ENCODE peak calls at places on chromosomes 12 and 14, in six cellular contexts. R, B, H, C, D and I are unnamed samples.

GRCh38 chr12:50240792-50241114 is 42.6 kb downstream of the LIMA1 start:
- DNase-seq in R (no peak), D (no peak), B (no peak), C (no peak), H (no peak), I (no peak)

GRCh38 chr12:123151679-123152454 is 977 bp upstream of the PITPNM2 start:
- DNase-seq in C (no peak), D (no peak), B (no peak), R (no peak), H (no peak), I (no peak)

GRCh38 chr12:58321414-58321813 is 380.0 kb downstream of the ATP23 start:
- DNase-seq in H (no peak), R (no peak), B (no peak), D (no peak), C (no peak), I (no peak)

GRCh38 chr12:94244165-94245133 is 96.1 kb downstream of the PLXNC1 start:
- DNase-seq in R (no peak), B (no peak), D (no peak), H (peak; percentile 26), C (no peak), I (no peak)

GRCh38 chr12:104792570-104792969 is 165.5 kb downstream of the SLC41A2 start:
- DNase-seq in H (no peak), B (peak; percentile 15), R (peak; percentile 29), C (peak; percentile 39), D (no peak), I (no peak)

GRCh38 chr12:58081488-58081887 is 140.1 kb downstream of the ATP23 start:
- DNase-seq in B (no peak), R (no peak), H (no peak), D (no peak), C (no peak), I (no peak)

GRCh38 chr12:4915752-4916151 is 6.0 kb downstream of the KCNA1 start:
- DNase-seq in B (no peak), H (no peak), D (no peak), C (no peak), R (no peak), I (no peak)

GRCh38 chr12:79441534-79441933 is 249.2 kb downstream of the PAWR start:
- DNase-seq in B (no peak), H (no peak), R (no peak), C (no peak), D (no peak), I (no peak)

GRCh38 chr12:50690923-50691322 is 73.0 kb upstream of the ATF1 start:
- DNase-seq in H (no peak), C (no peak), D (peak; percentile 19), R (no peak), B (no peak), I (peak; percentile 28)

GRCh38 chr14:103624860-103625259 is 4.2 kb upstream of the KLC1 start:
- DNase-seq in R (peak; percentile 71), H (no peak), B (peak; percentile 33), C (no peak), D (peak; percentile 72), I (peak; percentile 49)

GRCh38 chr14:64761441-64762043 is 57.3 kb downstream of the PLEKHG3 start:
- DNase-seq in H (no peak), D (no peak), B (no peak), R (no peak), C (no peak), I (no peak)

GRCh38 chr14:61391119-61391518 is 69.7 kb downstream of the PRKCH start:
- DNase-seq in B (no peak), R (no peak), D (no peak), C (no peak), H (no peak), I (no peak)

GRCh38 chr14:24612186-24612585 is 2.7 kb upstream of the GZMH start:
- DNase-seq in D (no peak), B (no peak), H (no peak), C (no peak), R (no peak), I (no peak)

GRCh38 chr14:51236314-51236713 is 3.7 kb upstream of the TMX1 start:
- DNase-seq in H (no peak), D (no peak), C (no peak), R (no peak), B (no peak), I (no peak)

GRCh38 chr12:110345176-110345651 is 58.3 kb downstream of the ANAPC7 start:
- DNase-seq in R (peak; percentile 32), C (no peak), H (no peak), D (no peak), B (peak; percentile 97), I (peak; percentile 69)

GRCh38 chr12:26833692-26834168 is 736 bp upstream of the ITPR2 start:
- DNase-seq in R (peak; percentile 58), B (peak; percentile 28), D (peak; percentile 37), C (no peak), H (no peak), I (peak; percentile 56)

GRCh38 chr14:22866874-22867273 is 4.7 kb upstream of the LRP10 start:
- DNase-seq in B (no peak), H (no peak), D (no peak), R (no peak), C (no peak), I (no peak)

GRCh38 chr12:15227004-15227679 is 5.9 kb upstream of the RERG start:
- DNase-seq in B (peak; percentile 31), C (no peak), D (peak; percentile 26), R (peak; percentile 45), H (no peak), I (no peak)

GRCh38 chr12:26612203-26612602 is 220.8 kb downstream of the ITPR2 start:
- DNase-seq in H (no peak), B (no peak), R (no peak), D (no peak), C (no peak), I (no peak)

GRCh38 chr12:88844426-88844825 is 264.2 kb upstream of the KITLG start:
- DNase-seq in R (no peak), B (no peak), D (no peak), H (no peak), C (no peak), I (no peak)

GRCh38 chr12:101857043-101857558 is 20.3 kb upstream of the DRAM1 start:
- DNase-seq in C (no peak), B (no peak), H (no peak), R (no peak), D (no peak), I (no peak)

GRCh38 chr12:51823875-51824565 is 24.5 kb downstream of the FIGNL2 start:
- DNase-seq in C (peak; percentile 24), R (peak; percentile 57), H (no peak), D (no peak), B (peak; percentile 47), I (peak; percentile 52)

GRCh38 chr12:50057896-50058670 is 687 bp downstream of the ASIC1 start:
- DNase-seq in D (no peak), B (no peak), H (no peak), R (no peak), C (no peak), I (no peak)

GRCh38 chr14:73467377-73467776 is 9.0 kb upstream of the NUMB start:
- DNase-seq in H (no peak), R (no peak), C (no peak), D (no peak), B (no peak), I (no peak)

GRCh38 chr14:75539165-75539561 is 16.9 kb downstream of the BATF start:
- DNase-seq in B (no peak), C (no peak), D (no peak), R (no peak), H (no peak), I (no peak)

GRCh38 chr12:53229454-53229853 is 2.6 kb downstream of the RARG start:
- DNase-seq in D (no peak), B (no peak), R (no peak), H (no peak), C (no peak), I (no peak)

GRCh38 chr14:94886931-94887330 is 117.0 kb upstream of the GSC start:
- DNase-seq in H (no peak), C (no peak), R (no peak), B (no peak), D (no peak), I (no peak)

GRCh38 chr14:93824518-93825234 is 36.4 kb upstream of the PRIMA1 start:
- DNase-seq in B (no peak), R (no peak), C (no peak), D (no peak), H (no peak), I (no peak)

GRCh38 chr14:93824076-93824475 is 35.8 kb upstream of the PRIMA1 start:
- DNase-seq in H (no peak), R (no peak), B (no peak), D (no peak), C (no peak), I (no peak)

GRCh38 chr14:93818857-93819256 is 30.6 kb upstream of the PRIMA1 start:
- DNase-seq in C (no peak), R (no peak), H (no peak), B (no peak), D (no peak), I (no peak)
- H3K9me3 ChIP-seq in C (no peaks in the 10 kb centered on the region), R (no peaks in the 10 kb centered on the region), H (no peaks in the 10 kb centered on the region), B (no peaks in the 10 kb centered on the region), D (no peaks in the 10 kb centered on the region), I (peaks cover 3% of the 10 kb centered on the region)

DNA sequence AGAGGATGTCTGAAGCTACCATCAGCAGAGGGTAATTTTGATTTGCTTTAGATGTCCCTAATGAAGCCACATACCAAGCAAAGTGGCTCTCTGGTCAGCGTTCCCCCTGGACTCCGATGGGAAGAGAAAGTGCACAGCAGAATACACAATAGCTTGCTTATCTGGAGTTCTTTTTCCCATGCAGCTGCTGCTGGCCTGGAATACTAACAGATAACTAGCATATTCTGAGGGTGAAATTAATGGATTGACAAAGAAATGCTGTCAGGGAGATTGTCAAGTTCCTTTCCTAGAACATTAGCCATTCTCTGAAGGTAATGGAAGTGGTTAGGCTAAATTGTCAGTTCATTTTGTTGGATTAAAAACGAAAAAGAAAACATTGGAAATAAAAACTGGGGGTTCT is 391.3 kb downstream of the FLRT2 start:
- DNase-seq in D (no peak), H (no peak), B (no peak), R (no peak), C (no peak), I (no peak)
- H3K9me3 ChIP-seq in D (no peaks in the 10 kb centered on the region), H (no peaks in the 10 kb centered on the region), B (no peaks in the 10 kb centered on the region), R (no peaks in the 10 kb centered on the region), C (no peaks in the 10 kb centered on the region), I (no peaks in the 10 kb centered on the region)

DNA sequence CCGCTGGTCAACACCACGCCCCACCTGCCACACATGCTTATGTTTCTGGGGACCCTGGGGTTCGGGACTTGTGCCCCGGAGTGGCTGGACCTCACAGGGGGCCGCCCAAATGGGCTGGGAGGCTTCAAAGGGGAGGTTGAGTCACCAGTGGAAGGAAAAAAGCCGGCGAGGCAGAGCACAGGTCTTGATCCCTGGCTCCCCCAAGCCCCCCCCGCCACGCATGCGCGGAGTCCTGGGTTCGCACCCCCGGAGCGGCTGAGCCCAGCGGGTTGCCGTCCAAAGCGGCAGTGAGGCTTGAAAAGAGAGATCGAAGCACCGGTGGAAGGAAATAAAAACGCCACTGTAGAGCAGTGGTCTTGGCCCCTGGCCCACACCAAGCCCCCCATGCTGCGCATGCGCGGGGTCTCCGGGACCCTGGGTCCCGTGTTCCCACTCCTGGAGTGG is 313.5 kb downstream of the ALG10 start:
- DNase-seq in R (no peak), H (no peak), D (no peak), C (no peak), B (no peak), I (no peak)
- H3K9me3 ChIP-seq in R (no peaks in the 10 kb centered on the region), H (no peaks in the 10 kb centered on the region), D (no peaks in the 10 kb centered on the region), C (peaks cover 100% of the 10 kb centered on the region), B (no peaks in the 10 kb centered on the region), I (peaks cover 92% of the 10 kb centered on the region)

GRCh38 chr12:126268222-126268621 is 1203.0 kb downstream of the AACS start:
- DNase-seq in B (no peak), D (no peak), C (no peak), H (no peak), R (no peak), I (no peak)

GRCh38 chr12:126271138-126271537 is 1205.9 kb downstream of the AACS start:
- DNase-seq in R (no peak), H (no peak), C (no peak), B (no peak), D (no peak), I (no peak)
- H3K9me3 ChIP-seq in R (no peaks in the 10 kb centered on the region), H (no peaks in the 10 kb centered on the region), C (peaks cover 21% of the 10 kb centered on the region), B (no peaks in the 10 kb centered on the region), D (no peaks in the 10 kb centered on the region), I (no peaks in the 10 kb centered on the region)